ENCODE peak calls at places on chromosomes 3 and 15, in six cellular contexts. D is GM13977, T is H9, B is adrenal gland, F is transverse colon, S is GM12865. Z is an unnamed sample.

GRCh38 chr15:94026458-94026967 is 204.8 kb upstream of the MCTP2 start:
- DNase-seq in D (no peak), T (no peak), B (no peak), F (no peak), S (no peak), Z (no peak)

GRCh38 chr3:126654571-126655393 is at the start of gene TXNRD3:
- DNase-seq in D (peak; percentile 62), T (peak; percentile 84), B (peak; percentile 91), F (peak; percentile 87), S (peak; percentile 32), Z (peak; percentile 75)

GRCh38 chr3:39269528-39269927 is 10.3 kb downstream of the CX3CR1 start:
- DNase-seq in D (no peak), T (peak; percentile 4), B (no peak), F (no peak), S (no peak), Z (no peak)

GRCh38 chr15:71424765-71425164 is 309.5 kb downstream of the THSD4 start:
- DNase-seq in D (no peak), T (no peak), B (no peak), F (no peak), S (no peak), Z (no peak)

GRCh38 chr3:42704136-42704841 is 1.7 kb upstream of the HHATL start:
- DNase-seq in D (no peak), T (no peak), B (peak; percentile 11), F (no peak), S (no peak), Z (peak; percentile 24)

GRCh38 chr3:147422934-147423599 is 13.9 kb downstream of the ZIC1 start:
- DNase-seq in D (peak; percentile 11), T (peak; percentile 62), B (no peak), F (no peak), S (no peak), Z (peak; percentile 18)

GRCh38 chr3:127392146-127392470 is 104.3 kb upstream of the PRR20G start:
- DNase-seq in D (no peak), T (no peak), B (no peak), F (no peak), S (no peak), Z (no peak)

GRCh38 chr15:49855917-49856637 is 235.2 kb downstream of the DTWD1 start:
- DNase-seq in D (no peak), T (no peak), B (peak; percentile 58), F (no peak), S (no peak), Z (no peak)

GRCh38 chr15:68204776-68205557 is at the start of gene CALML4:
- DNase-seq in D (peak; percentile 13), T (no peak), B (peak; percentile 84), F (peak; percentile 93), S (no peak), Z (no peak)

GRCh38 chr3:60582285-60582684 is 669.0 kb downstream of the FHIT start:
- DNase-seq in D (no peak), T (no peak), B (no peak), F (no peak), S (no peak), Z (no peak)

GRCh38 chr3:70333080-70333479 is 20.6 kb upstream of the MDFIC2 start:
- DNase-seq in D (no peak), T (no peak), B (no peak), F (no peak), S (no peak), Z (no peak)

GRCh38 chr3:157888040-157888439 is 218.2 kb downstream of the SHOX2 start:
- DNase-seq in D (no peak), T (no peak), B (no peak), F (no peak), S (no peak), Z (no peak)

GRCh38 chr3:3635109-3635508 is 164.1 kb upstream of the LRRN1 start:
- DNase-seq in D (no peak), T (no peak), B (no peak), F (no peak), S (no peak), Z (no peak)

GRCh38 chr3:10343526-10343925 is 22.6 kb upstream of the SEC13 start:
- DNase-seq in D (no peak), T (no peak), B (no peak), F (no peak), S (no peak), Z (no peak)

GRCh38 chr15:51108933-51109550 is 14.3 kb upstream of the TNFAIP8L3 start:
- DNase-seq in D (no peak), T (no peak), B (peak; percentile 60), F (no peak), S (no peak), Z (no peak)

GRCh38 chr3:79521221-79521848 is 246.5 kb downstream of the ROBO1 start:
- DNase-seq in D (no peak), T (no peak), B (no peak), F (no peak), S (peak; percentile 48), Z (no peak)

GRCh38 chr3:40476478-40477470 is at the start of gene ZNF619:
- DNase-seq in D (peak; percentile 71), T (peak; percentile 66), B (peak; percentile 83), F (peak; percentile 79), S (peak; percentile 80), Z (peak; percentile 86)

GRCh38 chr3:101936419-101937331 is 87.4 kb downstream of the NFKBIZ start:
- DNase-seq in D (peak; percentile 79), T (no peak), B (no peak), F (no peak), S (peak; percentile 91), Z (peak; percentile 79)

GRCh38 chr3:197811343-197811742 is 20.3 kb downstream of the LRCH3 start:
- DNase-seq in D (no peak), T (no peak), B (peak; percentile 77), F (no peak), S (no peak), Z (no peak)

GRCh38 chr3:18591120-18591519 is 166.0 kb upstream of the SATB1 start:
- DNase-seq in D (no peak), T (no peak), B (no peak), F (no peak), S (no peak), Z (no peak)

GRCh38 chr15:28191832-28192231 is 92.7 kb upstream of the OCA2 start:
- DNase-seq in D (no peak), T (peak; percentile 49), B (peak; percentile 92), F (peak; percentile 17), S (no peak), Z (no peak)

GRCh38 chr15:81256916-81257315 is 60.2 kb downstream of the IL16 start:
- DNase-seq in D (no peak), T (no peak), B (no peak), F (no peak), S (no peak), Z (no peak)

GRCh38 chr3:170062769-170063168 is 25.0 kb downstream of the GPR160 start:
- DNase-seq in D (no peak), T (peak; percentile 64), B (no peak), F (no peak), S (no peak), Z (no peak)

GRCh38 chr15:58114388-58114787 is 23.8 kb upstream of the AQP9 start:
- DNase-seq in D (no peak), T (no peak), B (no peak), F (no peak), S (no peak), Z (no peak)

GRCh38 chr3:128429751-128430150 is 36.9 kb downstream of the DNAJB8 start:
- DNase-seq in D (no peak), T (no peak), B (no peak), F (no peak), S (no peak), Z (no peak)

GRCh38 chr3:172208586-172209332 is 169.4 kb downstream of the FNDC3B start:
- DNase-seq in D (no peak), T (peak; percentile 74), B (no peak), F (no peak), S (no peak), Z (no peak)

GRCh38 chr15:65336369-65336766 is 31.9 kb downstream of the RNU5B-1 start:
- DNase-seq in D (no peak), T (no peak), B (no peak), F (no peak), S (peak; percentile 14), Z (no peak)
- TF ChIP-seq CTCF in D (no peak), T (peak; percentile 21), B (no peak), F (no peak), S (peak; percentile 10), Z (no peak)

DNA sequence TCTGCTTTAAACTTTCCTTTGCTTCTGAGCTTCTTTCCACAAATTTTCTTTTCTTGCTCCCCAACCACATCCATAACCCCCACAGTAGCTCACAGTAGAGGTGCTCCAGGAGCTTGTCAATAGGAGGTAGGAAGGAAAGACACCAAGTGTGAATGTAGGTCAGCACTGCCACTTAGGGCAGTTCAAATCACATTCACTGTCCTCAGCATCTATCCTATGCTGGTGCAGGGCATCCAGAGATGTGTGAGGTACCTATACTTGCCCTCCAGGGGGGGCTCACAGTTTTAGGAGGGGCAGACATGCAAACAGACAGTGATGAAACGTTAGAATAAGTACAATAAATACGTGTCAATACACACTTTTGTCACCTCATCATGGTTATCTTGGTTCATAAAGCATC is 1.5 kb upstream of the SPSB4 start:
- DNase-seq in D (no peak), T (no peak), B (no peak), F (no peak), S (no peak), Z (no peak)
- TF ChIP-seq CTCF in D (no peak), T (peak; percentile 70), B (no peak), F (no peak), S (no peak), Z (no peak)

GRCh38 chr3:167032267-167032876 is 347.7 kb downstream of the ZBBX start:
- DNase-seq in D (no peak), T (no peak), B (no peak), F (no peak), S (peak; percentile 27), Z (no peak)
- TF ChIP-seq CTCF in D (peak; percentile 39), T (peak; percentile 73), B (no peak), F (no peak), S (peak; percentile 27), Z (no peak)

DNA sequence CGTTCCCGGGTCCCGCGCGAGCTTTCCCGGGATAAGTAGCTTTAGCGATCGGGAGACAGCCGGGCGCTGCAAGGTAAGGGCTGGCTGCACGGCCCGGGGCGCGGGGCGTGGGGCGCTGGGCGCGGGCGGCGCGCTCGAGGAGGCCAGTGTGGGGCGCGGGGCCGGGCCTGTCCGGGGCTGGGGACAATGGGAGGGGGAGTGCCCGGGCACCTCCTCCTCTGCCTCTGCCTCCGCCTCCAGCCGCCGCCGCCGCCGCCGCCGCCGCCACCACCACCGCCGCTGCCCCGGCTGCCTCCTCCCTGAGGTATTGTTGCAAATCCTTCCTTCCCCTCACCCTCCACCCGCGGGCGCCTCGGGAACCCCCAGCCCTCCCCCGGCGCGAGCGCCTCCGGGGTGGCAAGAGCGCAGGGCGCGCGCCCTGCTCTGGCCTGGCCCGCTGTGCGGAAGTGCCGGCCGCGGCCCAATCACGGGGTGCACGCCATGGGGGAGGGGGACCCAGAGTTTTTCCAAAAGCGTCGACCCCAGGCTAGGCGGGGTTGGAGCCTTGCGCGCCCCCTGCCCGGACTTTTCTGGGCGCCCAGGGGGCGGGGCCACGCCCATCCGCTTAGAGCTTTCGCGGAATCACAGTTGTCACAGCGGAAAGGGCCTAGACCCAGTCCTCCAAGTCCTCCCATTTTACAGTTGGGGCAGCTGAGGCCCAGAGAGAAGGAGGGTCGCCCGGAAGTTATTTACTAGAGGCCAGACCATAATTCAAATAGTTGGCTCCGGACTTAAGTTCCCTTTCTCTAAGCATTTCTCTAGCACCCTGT is at the start of gene LPP:
- DNase-seq in D (peak; percentile 87), T (peak; percentile 81), B (peak; percentile 86), F (peak; percentile 85), S (peak; percentile 77), Z (peak; percentile 73)
- TF ChIP-seq CTCF in D (no peak), T (peak; percentile 23), B (no peak), F (peak; percentile 15), S (no peak), Z (no peak)